ENCODE peak calls at places on chromosomes 4 and X, in five cellular contexts. L is uterus; R is right atrium auricular region; A is transverse colon; F is naive thymus-derived CD4-positive, alpha-beta T cell. B is an unnamed sample.

GRCh38 chr4:41507292-41507933 is 30.5 kb upstream of the LIMCH1 start:
- DNase-seq in L (no peak), R (no peak), A (no peak), F (no peak), B (no peak)

GRCh38 chrX:49844622-49845021 is 15.5 kb downstream of the PAGE4 start:
- DNase-seq in L (no peak), R (no peak), A (no peak), F (no peak), B (no peak)

GRCh38 chr4:168537556-168537955 is 40.7 kb downstream of the PALLD start:
- DNase-seq in L (no peak), R (no peak), A (no peak), F (no peak), B (no peak)

GRCh38 chr4:25235401-25235800 is 1.6 kb downstream of the PI4K2B start:
- DNase-seq in L (no peak), R (no peak), A (no peak), F (no peak), B (no peak)

GRCh38 chrX:48498374-48498809 is 10.4 kb upstream of the PORCN start:
- DNase-seq in L (no peak), R (no peak), A (no peak), F (no peak), B (no peak)

GRCh38 chr4:161926033-161926828 is 237.6 kb downstream of the FSTL5 start:
- DNase-seq in L (no peak), R (no peak), A (no peak), F (no peak), B (no peak)

GRCh38 chr4:86302242-86302641 is 57.6 kb downstream of the MAPK10 start:
- DNase-seq in L (peak; percentile 71), R (peak; percentile 76), A (peak; percentile 16), F (no peak), B (no peak)

GRCh38 chr4:183356931-183357675 is 34.9 kb upstream of the CLDN24 start:
- DNase-seq in L (no peak), R (no peak), A (no peak), F (no peak), B (no peak)

GRCh38 chr4:149699642-149700041 is 116.0 kb downstream of the IQCM start:
- DNase-seq in L (no peak), R (no peak), A (no peak), F (no peak), B (no peak)

GRCh38 chrX:43679778-43680177 is 23.7 kb downstream of the MAOA start:
- DNase-seq in L (no peak), R (no peak), A (no peak), F (no peak), B (no peak)

GRCh38 chrX:54178100-54178940 is 4.7 kb downstream of the FAM120C start:
- DNase-seq in L (no peak), R (no peak), A (no peak), F (no peak), B (no peak)

DNA sequence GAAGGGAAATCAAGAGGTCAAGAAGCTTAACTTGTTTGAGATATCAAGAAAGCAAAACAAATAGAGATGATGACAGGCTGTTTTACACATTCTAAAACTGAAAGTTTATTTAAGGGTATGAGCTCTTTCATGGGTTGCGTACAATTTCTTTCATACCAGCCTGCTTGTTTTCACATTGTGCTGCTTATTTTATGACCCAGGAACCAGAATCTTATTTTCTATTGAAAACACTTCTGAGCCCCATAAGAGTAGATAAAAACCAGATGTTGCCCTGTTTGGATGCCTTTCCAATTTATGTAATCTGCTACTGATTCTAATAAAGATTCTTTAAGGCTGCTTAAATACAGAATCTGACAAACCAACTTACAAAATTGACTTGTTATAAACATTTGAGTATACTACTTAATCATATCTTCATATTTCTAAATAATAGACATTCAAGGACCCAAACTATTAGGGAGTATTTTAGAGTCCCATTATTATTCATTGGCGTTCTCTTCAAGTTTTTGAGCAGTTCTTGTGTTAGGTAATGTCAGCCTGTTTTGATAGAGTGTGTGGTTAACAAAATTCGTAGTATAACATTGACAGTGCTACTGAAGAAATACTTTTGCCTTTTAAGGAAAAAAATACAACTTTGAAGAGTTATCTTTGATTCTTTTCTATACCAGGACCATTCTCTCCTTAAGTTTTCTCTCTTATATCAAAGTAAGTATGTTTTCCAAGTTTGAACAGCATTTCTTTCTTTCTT is 74.4 kb downstream of the PDLIM5 start:
- DNase-seq in L (no peak), R (no peak), A (no peak), F (no peak), B (no peak)
- H3K4me1 ChIP-seq in L (peaks cover 27% of the 10 kb centered on the region), R (peaks cover 89% of the 10 kb centered on the region), A (peaks cover 50% of the 10 kb centered on the region), F (no peaks in the 10 kb centered on the region), B (no peaks in the 10 kb centered on the region)

GRCh38 chrX:10120828-10121227 is 35.9 kb upstream of the CLCN4 start:
- DNase-seq in L (no peak), R (no peak), A (no peak), F (no peak), B (no peak)
- H3K9me3 ChIP-seq in L (peaks cover 3% of the 10 kb centered on the region), R (no peaks in the 10 kb centered on the region), A (no peaks in the 10 kb centered on the region), F (no peaks in the 10 kb centered on the region), B (no peaks in the 10 kb centered on the region)

GRCh38 chr4:76654796-76655195 is 219.8 kb downstream of the SHROOM3 start:
- DNase-seq in L (no peak), R (no peak), A (no peak), F (no peak), B (no peak)

GRCh38 chr4:76654084-76654483 is 219.1 kb downstream of the SHROOM3 start:
- DNase-seq in L (no peak), R (no peak), A (no peak), F (no peak), B (no peak)

GRCh38 chr4:76655566-76656479 is 220.8 kb downstream of the SHROOM3 start:
- DNase-seq in L (no peak), R (no peak), A (no peak), F (no peak), B (no peak)

GRCh38 chr4:76651616-76652015 is 216.6 kb downstream of the SHROOM3 start:
- DNase-seq in L (no peak), R (no peak), A (no peak), F (no peak), B (no peak)

GRCh38 chr4:76652389-76652788 is 217.4 kb downstream of the SHROOM3 start:
- DNase-seq in L (no peak), R (no peak), A (no peak), F (no peak), B (no peak)
- H3K27ac ChIP-seq in L (no peak overlapping the region), R (no peak overlapping the region), A (no peak overlapping the region), F (no peak overlapping the region), B (no peak overlapping the region)

DNA sequence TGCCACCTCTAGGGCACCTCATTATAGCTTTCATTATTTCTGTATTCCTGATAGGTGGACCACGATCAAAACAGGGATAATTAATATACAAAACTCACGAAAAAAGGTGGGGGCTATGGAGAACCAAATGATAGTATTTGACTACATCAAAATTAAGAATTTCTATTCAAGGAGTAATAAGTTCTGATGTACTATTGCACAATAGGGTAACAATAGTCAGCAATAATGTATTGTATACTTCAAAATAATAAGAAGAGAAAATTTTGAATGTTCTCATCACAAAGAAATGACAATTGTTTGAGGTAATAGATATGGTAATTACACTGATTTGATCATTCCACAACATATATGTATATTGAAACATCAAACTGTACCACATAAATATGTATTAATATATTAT is 327.3 kb upstream of the TRAM1L1 start:
- DNase-seq in L (no peak), R (no peak), A (no peak), F (no peak), B (no peak)
- H3K4me1 ChIP-seq in L (no peaks in the 10 kb centered on the region), R (no peaks in the 10 kb centered on the region), A (no peaks in the 10 kb centered on the region), F (no peaks in the 10 kb centered on the region), B (no peaks in the 10 kb centered on the region)

GRCh38 chr4:176995-177394 is 52.7 kb downstream of the ZNF718 start:
- DNase-seq in L (no peak), R (no peak), A (no peak), F (no peak), B (no peak)

GRCh38 chr4:175986-176385 is 51.7 kb downstream of the ZNF718 start:
- DNase-seq in L (no peak), R (no peak), A (no peak), F (no peak), B (no peak)

DNA sequence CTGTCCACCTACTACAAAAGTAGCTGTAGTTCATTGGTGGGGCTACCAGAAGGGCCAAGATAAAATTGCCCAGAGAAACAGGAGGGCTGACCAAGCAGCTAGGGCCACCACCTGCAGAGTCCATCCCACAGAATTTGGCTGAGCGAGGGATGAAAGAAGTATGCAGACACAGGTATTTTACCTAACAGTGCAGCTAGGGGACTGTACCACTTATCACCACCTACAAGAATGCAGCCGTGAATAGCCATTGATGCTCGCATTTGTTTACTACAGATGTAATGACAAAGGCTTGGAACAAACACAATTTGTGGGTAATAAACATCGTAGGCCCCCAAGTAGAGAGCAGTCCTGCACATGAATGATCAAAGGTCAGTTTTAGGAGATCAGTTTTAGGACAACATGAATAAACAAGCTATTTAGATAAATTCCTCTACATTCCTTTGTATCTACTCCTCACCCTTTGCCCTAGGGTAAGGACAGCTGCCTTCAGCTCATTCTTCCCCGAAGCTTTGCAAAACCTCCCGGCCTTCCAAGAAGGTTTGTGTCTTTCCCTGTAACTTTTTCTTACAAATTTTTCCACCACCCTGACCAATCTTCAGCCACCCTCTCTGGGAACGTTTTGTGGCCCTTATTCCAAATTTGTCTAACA is 49.5 kb downstream of the ZNF718 start:
- DNase-seq in L (no peak), R (no peak), A (no peak), F (no peak), B (no peak)
- H3K9me3 ChIP-seq in L (peaks cover 49% of the 10 kb centered on the region), R (peaks cover 31% of the 10 kb centered on the region), A (peaks cover 73% of the 10 kb centered on the region), F (peaks cover 26% of the 10 kb centered on the region), B (peaks cover 31% of the 10 kb centered on the region)

B was measured in CD8-positive, alpha-beta memory T cell.